ENCODE peak calls at places on chromosome 13, in five cellular contexts. F, T, V, E and J are unnamed samples.

GRCh38 chr13:45519473-45519872 is 54.7 kb downstream of the COG3 start:
- DNase-seq in F (no peak), T (no peak), V (no peak), E (no peak), J (no peak)

GRCh38 chr13:93066187-93066586 is 160.4 kb upstream of the GPC6 start:
- DNase-seq in F (no peak), E (no peak), T (no peak), V (no peak), J (no peak)

GRCh38 chr13:51234676-51235075 is 12.5 kb downstream of the FAM124A start:
- DNase-seq in E (no peak), V (no peak), F (no peak), T (no peak), J (no peak)

GRCh38 chr13:36421447-36421846 is 10.8 kb upstream of the CCNA1 start:
- DNase-seq in F (no peak), T (no peak), V (no peak), E (no peak), J (peak; percentile 81)

GRCh38 chr13:89361909-89362308 is 1690.7 kb downstream of the SLITRK5 start:
- DNase-seq in T (no peak), F (no peak), E (no peak), V (no peak), J (no peak)

GRCh38 chr13:106570354-106570822 is 2.5 kb upstream of the ARGLU1 start:
- DNase-seq in V (no peak), F (peak; percentile 32), T (peak; percentile 81), E (no peak), J (no peak)

GRCh38 chr13:79295906-79296564 is 110.0 kb downstream of the RBM26 start:
- DNase-seq in E (no peak), T (no peak), F (no peak), V (no peak), J (no peak)

GRCh38 chr13:51802601-51803000 is 1.4 kb downstream of the DHRS12 start:
- DNase-seq in E (no peak), T (no peak), V (no peak), F (no peak), J (no peak)

GRCh38 chr13:112112534-112113276 is 45.8 kb downstream of the SOX1 start:
- DNase-seq in F (no peak), E (no peak), T (no peak), V (no peak), J (no peak)

GRCh38 chr13:52136763-52137162 is 7.9 kb upstream of the NEK5 start:
- DNase-seq in F (no peak), V (no peak), T (no peak), E (no peak), J (no peak)

GRCh38 chr13:80010846-80011245 is 330.1 kb downstream of the SPRY2 start:
- DNase-seq in E (no peak), F (no peak), V (no peak), T (no peak), J (no peak)

GRCh38 chr13:38538412-38538811 is 148.5 kb upstream of the FREM2 start:
- DNase-seq in T (no peak), E (no peak), V (no peak), F (no peak), J (no peak)

GRCh38 chr13:30341815-30342570 is 34.6 kb upstream of the KATNAL1 start:
- DNase-seq in V (no peak), F (peak; percentile 54), T (no peak), E (no peak), J (no peak)

GRCh38 chr13:57877596-57877995 is 246.1 kb downstream of the PCDH17 start:
- DNase-seq in T (no peak), V (no peak), E (no peak), F (no peak), J (no peak)

GRCh38 chr13:110819203-110820014 is 95.5 kb downstream of the ANKRD10 start:
- DNase-seq in T (peak; percentile 81), E (peak; percentile 39), V (peak; percentile 54), F (peak; percentile 93), J (peak; percentile 45)

GRCh38 chr13:33174491-33174890 is 111.1 kb downstream of the STARD13 start:
- DNase-seq in E (no peak), V (no peak), F (peak; percentile 39), T (no peak), J (no peak)

GRCh38 chr13:94280357-94280756 is 199.1 kb downstream of the DCT start:
- DNase-seq in E (no peak), T (no peak), F (no peak), V (no peak), J (no peak)

GRCh38 chr13:74870865-74871264 is 611.1 kb downstream of the TBC1D4 start:
- DNase-seq in T (no peak), E (no peak), F (no peak), V (no peak), J (no peak)

GRCh38 chr13:102854675-102855074 is 8.8 kb downstream of the ERCC5 start:
- DNase-seq in V (no peak), F (no peak), E (no peak), T (no peak), J (no peak)

GRCh38 chr13:105598551-105598950 is 936.9 kb downstream of the EFNB2 start:
- DNase-seq in E (no peak), F (no peak), T (no peak), V (no peak), J (no peak)

GRCh38 chr13:25186187-25186586 is 14.1 kb upstream of the AMER2 start:
- DNase-seq in V (no peak), E (no peak), T (no peak), F (no peak), J (no peak)

GRCh38 chr13:38686635-38687245 is at the start of gene FREM2:
- DNase-seq in F (no peak), E (no peak), V (no peak), T (no peak), J (no peak)

GRCh38 chr13:30731658-30732390 is 3.5 kb upstream of the ALOX5AP start:
- DNase-seq in E (no peak), V (no peak), T (no peak), F (no peak), J (no peak)

GRCh38 chr13:75492389-75492788 is 10.4 kb upstream of the TBC1D4 start:
- DNase-seq in V (no peak), F (no peak), T (no peak), E (no peak), J (no peak)

GRCh38 chr13:31115616-31116015 is 46.1 kb downstream of the HSPH1 start:
- DNase-seq in E (no peak), T (no peak), V (no peak), F (no peak), J (no peak)

GRCh38 chr13:29746167-29746677 is 104.2 kb downstream of the UBL3 start:
- DNase-seq in E (no peak), T (no peak), F (no peak), V (no peak), J (no peak)

GRCh38 chr13:53201454-53202225 is 173.0 kb downstream of the OLFM4 start:
- DNase-seq in V (no peak), E (no peak), T (no peak), F (peak; percentile 90), J (no peak)

GRCh38 chr13:53204598-53204997 is 176.0 kb downstream of the OLFM4 start:
- DNase-seq in V (no peak), T (no peak), E (no peak), F (no peak), J (no peak)

DNA sequence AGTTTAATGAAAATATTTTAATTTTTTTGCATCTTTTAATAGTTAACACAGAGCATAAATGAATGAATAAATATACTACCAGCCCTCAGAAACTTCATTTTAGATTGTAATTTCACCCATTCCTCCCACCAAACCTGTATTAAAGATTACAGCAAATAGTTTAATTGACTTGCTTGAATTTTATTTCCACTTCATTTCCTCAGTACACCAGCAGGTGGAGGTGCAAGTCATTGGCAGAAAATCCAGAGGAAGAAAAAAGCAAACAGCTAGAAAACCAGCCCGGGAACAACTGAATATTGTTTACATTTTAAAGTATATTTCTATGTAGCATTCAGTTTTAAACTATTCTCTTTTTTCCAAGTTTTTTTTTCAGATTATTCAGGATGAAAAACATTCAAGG is 177.8 kb downstream of the OLFM4 start:
- DNase-seq in T (no peak), F (peak; percentile 31), V (no peak), E (no peak), J (no peak)
- TF ChIP-seq REST in T (no peak), F (no peak), V (no peak), E (no peak), J (no peak)

DNA sequence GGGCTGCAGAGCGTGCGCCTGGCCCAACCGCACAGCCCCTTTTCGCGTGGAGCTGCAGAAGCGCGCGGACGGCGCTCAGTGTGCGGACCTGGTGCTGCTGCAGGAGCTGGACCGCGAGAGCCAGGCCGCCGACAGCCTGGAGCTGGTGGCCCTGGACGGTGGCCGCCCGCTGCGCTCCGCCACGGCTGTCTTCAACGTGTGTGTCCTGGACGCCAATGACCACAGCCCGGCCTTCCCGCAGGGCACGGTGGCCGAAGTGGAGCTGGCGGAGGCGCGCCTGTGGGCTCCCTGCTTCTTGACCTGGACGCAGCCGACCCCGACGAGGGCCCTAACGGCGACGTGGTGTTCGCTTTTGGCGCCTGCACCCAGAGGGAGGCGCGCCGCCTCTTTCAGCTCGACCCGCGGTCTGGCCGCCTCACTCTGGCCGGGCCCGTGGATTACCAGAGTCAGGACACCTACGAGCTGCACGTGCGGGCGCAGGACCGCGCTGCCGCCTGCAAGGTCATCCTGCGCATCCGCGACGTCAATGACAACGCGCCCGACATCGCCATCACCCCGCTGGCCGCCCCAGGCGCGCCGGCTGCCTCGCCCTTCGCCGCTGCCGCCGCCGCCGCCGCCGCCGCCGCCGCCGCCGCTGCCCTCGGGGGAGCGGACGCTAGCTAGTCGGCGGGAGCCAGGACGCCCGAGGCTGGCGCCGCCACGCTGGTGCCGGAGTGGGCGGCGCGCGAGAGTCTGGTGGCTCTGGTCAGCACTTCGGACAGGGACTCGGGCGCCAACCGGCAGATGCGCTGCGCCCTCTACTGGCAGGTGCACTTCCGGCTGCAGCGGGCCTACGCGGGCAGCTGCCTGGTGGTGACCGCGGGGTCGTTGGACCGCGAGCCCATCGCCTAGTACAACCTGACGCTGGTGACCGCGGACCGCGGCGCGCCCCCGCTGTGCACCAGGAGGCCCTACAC is 172.2 kb downstream of the OLFM4 start:
- DNase-seq in E (no peak), F (peak; percentile 44), T (no peak), V (no peak), J (no peak)
- TF ChIP-seq GABPA in E (no peak), F (no peak), T (no peak), V (no peak), J (no peak)

GRCh38 chr13:20565120-20565736 is 1.7 kb upstream of the IFT88 start:
- DNase-seq in F (no peak), E (no peak), T (no peak), V (no peak), J (no peak)
- H3K4me3 ChIP-seq in F (no peak overlapping the region), E (no peak overlapping the region), T (no peak overlapping the region), V (no peak overlapping the region), J (no peak overlapping the region)

DNA sequence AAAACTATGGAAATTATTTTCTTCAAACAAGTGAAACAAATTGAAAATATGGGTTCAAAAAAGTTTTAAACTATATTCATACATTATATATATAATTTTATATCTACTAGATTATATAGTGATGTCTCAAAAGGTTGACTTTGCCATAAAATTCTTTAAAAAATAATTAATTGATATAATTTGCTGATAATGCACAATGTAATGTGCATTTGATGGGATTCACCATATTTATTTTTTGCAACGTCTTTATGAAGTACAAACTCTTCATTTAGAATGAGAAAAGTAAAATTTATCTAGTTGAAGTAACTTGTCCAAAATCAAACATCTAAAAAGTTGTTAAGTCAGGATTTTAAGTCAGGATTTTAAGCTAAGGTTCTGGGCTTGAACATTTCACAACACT is 1954.5 kb upstream of the PCDH20 start:
- DNase-seq in V (no peak), E (no peak), F (no peak), T (no peak), J (no peak)
- TF ChIP-seq REST in V (no peak), E (no peak), F (no peak), T (no peak), J (no peak)

GRCh38 chr13:44306401-44307192 is 67.0 kb upstream of the SERP2 start:
- DNase-seq in E (no peak), T (no peak), V (no peak), F (no peak), J (no peak)
- TF ChIP-seq GABPA in E (no peak), T (no peak), V (no peak), F (no peak), J (no peak)